ENCODE peak calls at places on chromosomes 11 and 22, in four cellular contexts. Q is sigmoid colon, J is K562, B is H1. C is an unnamed sample.
A peak's percentile ranks its signal among the peaks of the same experiment; 100 is the strongest.

GRCh38 chr11:119797137-119797611 is 68.2 kb upstream of the NECTIN1 start:
- DNase-seq in B (no peak), Q (no peak), J (no peak), C (no peak)

GRCh38 chr11:44574620-44575287 is 9.3 kb downstream of the CD82 start:
- DNase-seq in J (no peak), B (no peak), Q (no peak), C (no peak)

GRCh38 chr11:12331239-12331874 is 46.0 kb upstream of the PARVA start:
- DNase-seq in B (peak; percentile 84), Q (peak; percentile 93), J (peak; percentile 58), C (no peak)

GRCh38 chr11:1574256-1575242 is 2.5 kb upstream of the DUSP8 start:
- DNase-seq in Q (peak; percentile 85), B (peak; percentile 85), J (peak; percentile 75), C (peak; percentile 95)

GRCh38 chr11:123543796-123544195 is 110.6 kb downstream of the SCN3B start:
- DNase-seq in J (no peak), B (no peak), Q (no peak), C (no peak)

GRCh38 chr22:39504071-39504470 is 2.0 kb downstream of the MIEF1 start:
- DNase-seq in B (no peak), J (no peak), Q (no peak), C (no peak)

GRCh38 chr11:65865550-65866172 is 5.4 kb downstream of the MUS81 start:
- DNase-seq in B (no peak), J (no peak), Q (no peak), C (no peak)

GRCh38 chr11:118076754-118077281 is at the start of gene TMPRSS4:
- DNase-seq in Q (no peak), J (no peak), B (no peak), C (no peak)

GRCh38 chr11:107840120-107840479 is 18.5 kb downstream of the SLC35F2 start:
- DNase-seq in Q (no peak), B (no peak), J (no peak), C (no peak)

GRCh38 chr11:7251836-7252682 is at the start of gene SYT9:
- DNase-seq in B (peak; percentile 90), J (peak; percentile 22), Q (peak; percentile 62), C (peak; percentile 33)

GRCh38 chr11:94583213-94583884 is 16.2 kb downstream of the PIWIL4 start:
- DNase-seq in B (no peak), Q (no peak), J (no peak), C (no peak)

GRCh38 chr22:42926034-42926433 is 69.0 kb upstream of the ARFGAP3 start:
- DNase-seq in B (no peak), J (no peak), Q (no peak), C (no peak)

GRCh38 chr11:73149105-73149504 is 7.0 kb upstream of the FCHSD2 start:
- DNase-seq in J (no peak), Q (peak; percentile 36), B (no peak), C (no peak)

GRCh38 chr11:105137286-105137685 is 2.3 kb downstream of the CARD18 start:
- DNase-seq in B (no peak), J (no peak), Q (no peak), C (no peak)

GRCh38 chr22:23271597-23271908 is 91.2 kb downstream of the BCR start:
- DNase-seq in J (peak; percentile 54), Q (no peak), B (no peak), C (no peak)

GRCh38 chr11:128624269-128625170 is 37.2 kb upstream of the ETS1 start:
- DNase-seq in J (no peak), Q (no peak), B (peak; percentile 43), C (no peak)

GRCh38 chr11:59755701-59756495 is 722 bp downstream of the STX3 start:
- DNase-seq in Q (peak; percentile 90), J (peak; percentile 79), B (peak; percentile 81), C (peak; percentile 89)

GRCh38 chr22:21624120-21624879 is 5.5 kb downstream of the YDJC start:
- DNase-seq in B (peak; percentile 91), Q (no peak), J (peak; percentile 90), C (no peak)

GRCh38 chr11:86740628-86741488 is 59.5 kb upstream of the PRSS23 start:
- DNase-seq in J (peak; percentile 59), Q (peak; percentile 88), B (no peak), C (no peak)

GRCh38 chr22:46914916-46915894 is 152.8 kb downstream of the TBC1D22A start:
- DNase-seq in Q (no peak), B (peak; percentile 32), J (no peak), C (no peak)

GRCh38 chr22:48448821-48449220 is 1378.9 kb downstream of the BRD1 start:
- DNase-seq in J (no peak), B (no peak), Q (no peak), C (no peak)

GRCh38 chr11:132595711-132596111 is 936.6 kb downstream of the OPCML start:
- DNase-seq in B (no peak), Q (no peak), J (no peak), C (no peak)

GRCh38 chr11:28919194-28919593 is 811.0 kb downstream of the METTL15 start:
- DNase-seq in J (no peak), B (no peak), Q (no peak), C (no peak)

GRCh38 chr11:63917685-63918523 is 940 bp upstream of the RCOR2 start:
- DNase-seq in Q (peak; percentile 82), J (peak; percentile 82), B (peak; percentile 88), C (peak; percentile 28)

GRCh38 chr22:23266780-23267179 is 86.5 kb downstream of the BCR start:
- DNase-seq in J (peak; percentile 60), B (no peak), Q (no peak), C (no peak)

GRCh38 chr22:33932997-33933396 is 12.7 kb upstream of the LARGE1 start:
- DNase-seq in B (no peak), Q (no peak), J (no peak), C (no peak)

GRCh38 chr11:69637956-69638871 is 2.7 kb upstream of the CCND1 start:
- DNase-seq in Q (peak; percentile 64), B (peak; percentile 87), J (no peak), C (no peak)

GRCh38 chr11:55624531-55624930 is 10.4 kb upstream of the OR4P4 start:
- DNase-seq in J (no peak), Q (no peak), B (no peak), C (no peak)

GRCh38 chr11:122668562-122669090 is 13.1 kb downstream of the UBASH3B start:
- DNase-seq in J (no peak), B (no peak), Q (no peak), C (no peak)

GRCh38 chr11:116981216-116981887 is 116.9 kb downstream of the SIK3 start:
- DNase-seq in J (no peak), B (no peak), Q (no peak), C (peak; percentile 26)

GRCh38 chr11:116984186-116984585 is 114.0 kb downstream of the SIK3 start:
- DNase-seq in B (no peak), Q (no peak), J (no peak), C (no peak)

GRCh38 chr11:116980136-116980793 is 118.0 kb downstream of the SIK3 start:
- DNase-seq in J (no peak), Q (no peak), B (no peak), C (no peak)

GRCh38 chr11:116986521-116987105 is 111.6 kb downstream of the SIK3 start:
- DNase-seq in B (no peak), Q (no peak), J (no peak), C (no peak)

DNA sequence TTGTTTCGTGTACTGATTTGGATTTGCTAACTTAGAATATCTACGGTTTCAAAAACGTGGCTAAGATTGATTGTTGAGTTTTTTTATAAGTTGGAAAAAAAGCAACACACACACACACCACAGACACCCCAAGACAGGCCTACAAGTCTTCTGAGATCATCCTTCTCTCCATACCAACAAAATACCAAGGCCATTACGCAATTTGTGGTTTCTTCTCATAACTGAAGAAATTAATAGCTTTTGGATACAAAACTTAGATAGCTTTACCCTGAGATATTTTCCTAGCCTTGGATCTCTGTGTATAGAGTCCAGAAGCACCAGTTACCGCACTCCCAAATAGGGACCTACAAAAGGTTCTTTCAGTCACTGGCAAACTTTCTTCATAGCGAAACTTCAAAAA is 113.6 kb downstream of the SIK3 start:
- DNase-seq in J (no peak), Q (no peak), B (no peak), C (no peak)
- TF ChIP-seq POLR2AphosphoS5 in J (no peak), Q (no peak), B (no peak), C (no peak)

GRCh38 chr11:35418847-35419712 is at the start of gene SLC1A2:
- DNase-seq in B (peak; percentile 71), J (no peak), Q (no peak), C (no peak)

GRCh38 chr11:35427158-35427557 is 7.8 kb upstream of the SLC1A2 start:
- DNase-seq in J (no peak), B (no peak), Q (no peak), C (no peak)

GRCh38 chr11:35420371-35420770 is 1.0 kb upstream of the SLC1A2 start:
- DNase-seq in J (no peak), Q (no peak), B (peak; percentile 52), C (no peak)

GRCh38 chr11:35419713-35420333 is 465 bp upstream of the SLC1A2 start:
- DNase-seq in Q (no peak), J (no peak), B (no peak), C (peak; percentile 75)

GRCh38 chr11:35424157-35424945 is 5.0 kb upstream of the SLC1A2 start:
- DNase-seq in Q (no peak), J (no peak), B (no peak), C (no peak)
- H3K27me3 ChIP-seq in Q (peaks cover 9% of the 10 kb centered on the region), J (peaks cover 16% of the 10 kb centered on the region), B (peaks cover 16% of the 10 kb centered on the region), C (peaks cover 14% of the 10 kb centered on the region)

GRCh38 chr11:106410902-106411301 is 333.4 kb downstream of the AASDHPPT start:
- DNase-seq in J (no peak), Q (no peak), B (no peak), C (no peak)

GRCh38 chr11:106409681-106410080 is 332.2 kb downstream of the AASDHPPT start:
- DNase-seq in B (no peak), J (no peak), Q (no peak), C (no peak)

GRCh38 chr11:106409201-106409600 is 331.7 kb downstream of the AASDHPPT start:
- DNase-seq in J (no peak), Q (no peak), B (no peak), C (no peak)

GRCh38 chr11:106415510-106415909 is 338.0 kb downstream of the AASDHPPT start:
- DNase-seq in J (no peak), Q (no peak), B (no peak), C (no peak)

GRCh38 chr11:106413222-106413621 is 335.8 kb downstream of the AASDHPPT start:
- DNase-seq in B (no peak), J (no peak), Q (no peak), C (no peak)
- TF ChIP-seq EP300 in B (no peak), J (no peak), Q (no peak), C (no peak)

DNA sequence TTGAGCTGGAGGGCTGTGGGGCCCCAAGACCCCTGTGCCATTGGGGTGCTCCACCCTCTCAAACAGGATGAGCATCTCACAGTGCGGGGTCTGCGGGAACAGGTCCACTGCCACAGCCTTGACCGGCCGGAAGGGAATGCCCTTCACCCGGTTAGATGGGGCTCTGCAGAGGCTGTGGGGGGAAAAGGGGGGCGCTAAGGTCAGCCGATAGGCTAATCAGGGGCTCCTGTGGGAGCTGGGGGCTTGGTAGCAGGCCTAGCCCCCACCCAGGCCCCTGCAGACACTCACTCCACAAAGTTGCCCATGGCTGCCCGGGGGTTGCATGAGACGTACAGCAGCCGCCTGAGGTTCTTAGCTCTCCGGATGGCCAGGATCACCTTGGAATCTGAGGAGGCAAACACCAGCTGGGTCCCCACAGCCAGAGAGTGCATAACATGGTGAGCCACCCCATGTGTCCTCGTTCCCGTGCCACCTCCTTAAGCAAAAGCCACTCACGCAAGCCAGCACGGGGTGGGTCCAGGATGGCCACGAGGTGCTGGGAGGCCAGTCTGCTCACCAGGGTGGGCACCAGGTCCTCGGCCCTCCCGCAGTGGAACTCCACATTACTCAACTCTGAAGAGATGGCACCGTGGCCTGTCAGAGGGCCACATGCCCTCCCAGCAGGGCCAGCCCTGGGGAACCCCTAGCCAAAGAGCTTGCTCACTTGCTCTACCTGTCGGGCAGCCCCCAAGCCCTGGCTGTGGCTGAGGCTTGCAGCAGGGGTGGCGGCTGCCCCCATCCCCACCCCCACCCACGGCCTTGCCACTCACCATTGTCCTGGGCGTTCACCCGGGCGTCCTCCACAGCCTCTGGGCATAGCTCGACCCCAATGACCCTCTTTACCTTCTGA is 3.0 kb upstream of the RANBP1 start:
- DNase-seq in Q (no peak), J (no peak), B (no peak), C (peak; percentile 54)
- TF ChIP-seq POLR2AphosphoS5 in Q (peak; percentile 18), J (no peak), B (peak; percentile 75), C (no peak)